ENCODE peak calls at places on chromosomes 5 and 9, in six cellular contexts. A is K562, L is NB4, S is HepG2, X is endothelial cell of umbilical vein, T is GM12878. F is an unnamed sample.

GRCh38 chr5:178221203-178221771 is 11.3 kb downstream of the PHYKPL start:
- DNase-seq in T (no peak), L (no peak), A (no peak), S (no peak), X (no peak), F (no peak)

GRCh38 chr9:25427898-25428297 is 250.3 kb downstream of the TUSC1 start:
- DNase-seq in A (no peak), L (no peak), X (no peak), S (no peak), T (no peak), F (no peak)

GRCh38 chr5:25823330-25823873 is 1178.6 kb upstream of the CDH10 start:
- DNase-seq in S (no peak), L (no peak), A (no peak), X (no peak), T (no peak), F (no peak)

GRCh38 chr5:84831701-84832100 is 447.0 kb upstream of the EDIL3 start:
- DNase-seq in L (no peak), S (no peak), T (no peak), X (no peak), A (no peak), F (no peak)

GRCh38 chr5:150710165-150710564 is 9.3 kb upstream of the RBM22 start:
- DNase-seq in T (no peak), S (no peak), A (peak), X (peak), L (peak), F (peak)

GRCh38 chr5:73747696-73748380 is 121.8 kb downstream of the ARHGEF28 start:
- DNase-seq in S (no peak), L (no peak), T (no peak), A (no peak), X (peak), F (no peak)

GRCh38 chr5:126365446-126366198 is 57.6 kb upstream of the GRAMD2B start:
- DNase-seq in X (no peak), T (no peak), L (no peak), A (no peak), S (peak), F (no peak)

GRCh38 chr5:78653969-78654368 is 5.4 kb upstream of the LHFPL2 start:
- DNase-seq in X (peak), T (no peak), A (no peak), S (no peak), L (no peak), F (no peak)

GRCh38 chr5:33831041-33831440 is 60.7 kb downstream of the ADAMTS12 start:
- DNase-seq in A (no peak), X (no peak), S (no peak), T (no peak), L (no peak), F (no peak)

GRCh38 chr5:27489701-27490100 is 451.3 kb upstream of the CDH9 start:
- DNase-seq in L (no peak), S (no peak), T (no peak), X (no peak), A (no peak), F (no peak)

GRCh38 chr5:4511996-4512656 is 628.0 kb upstream of the ADAMTS16 start:
- DNase-seq in X (no peak), A (peak), T (no peak), S (peak), L (peak), F (peak)

GRCh38 chr9:37776328-37776727 is 8.5 kb downstream of the EXOSC3 start:
- DNase-seq in L (no peak), T (no peak), A (no peak), S (no peak), X (no peak), F (no peak)

GRCh38 chr9:97038551-97038908 is 412 bp downstream of the CTSV start:
- DNase-seq in A (no peak), X (no peak), S (no peak), L (no peak), T (no peak), F (no peak)

GRCh38 chr9:76646249-76646648 is 118.0 kb upstream of the PCA3 start:
- DNase-seq in A (peak), T (no peak), X (no peak), S (no peak), L (no peak), F (no peak)

GRCh38 chr9:131639771-131640437 is 94.6 kb downstream of the PRRT1B start:
- DNase-seq in L (no peak), X (no peak), T (no peak), S (no peak), A (no peak), F (no peak)

GRCh38 chr5:169950333-169950732 is 30.0 kb downstream of the INSYN2B start:
- DNase-seq in S (no peak), X (no peak), A (no peak), T (no peak), L (no peak), F (no peak)

GRCh38 chr9:35664531-35665470 is at the start of gene ARHGEF39:
- DNase-seq in L (peak), A (peak), T (no peak), X (peak), S (peak), F (peak)

GRCh38 chr9:122406264-122406890 is 35.6 kb downstream of the PTGS1 start:
- DNase-seq in A (no peak), L (no peak), X (no peak), T (no peak), S (no peak), F (peak)

GRCh38 chr9:81363916-81364480 is 325.3 kb downstream of the TLE1 start:
- DNase-seq in L (no peak), A (no peak), S (no peak), T (no peak), X (no peak), F (no peak)

GRCh38 chr5:1390861-1391600 is 46.1 kb upstream of the CLPTM1L start:
- DNase-seq in S (no peak), X (no peak), A (no peak), L (no peak), T (no peak), F (no peak)

GRCh38 chr5:151720195-151720594 is 33.5 kb upstream of the SPARC start:
- DNase-seq in L (peak), T (no peak), A (no peak), X (no peak), S (no peak), F (no peak)

GRCh38 chr5:6328173-6328572 is 50.2 kb downstream of the MED10 start:
- DNase-seq in S (peak), T (no peak), X (peak), A (peak), L (peak), F (no peak)

GRCh38 chr5:153926201-153926600 is 112.5 kb downstream of the FAM114A2 start:
- DNase-seq in X (no peak), A (no peak), L (no peak), T (no peak), S (no peak), F (no peak)

GRCh38 chr5:136749016-136749415 is 383.7 kb upstream of the TRPC7 start:
- DNase-seq in T (no peak), A (no peak), L (no peak), S (no peak), X (no peak), F (no peak)

GRCh38 chr9:16171851-16172250 is 619.0 kb downstream of the CCDC171 start:
- DNase-seq in T (no peak), S (no peak), A (no peak), L (no peak), X (no peak), F (no peak)

GRCh38 chr5:13831236-13831810 is 113.2 kb downstream of the DNAH5 start:
- DNase-seq in S (no peak), A (no peak), X (no peak), L (no peak), T (no peak), F (no peak)

GRCh38 chr9:76761448-76761847 is 2.8 kb upstream of the PCA3 start:
- DNase-seq in X (peak), A (no peak), L (no peak), S (no peak), T (no peak), F (peak)

GRCh38 chr5:168301593-168302388 is 10.3 kb downstream of the WWC1 start:
- DNase-seq in L (no peak), A (no peak), S (no peak), T (no peak), X (no peak), F (peak)
- TF ChIP-seq MYC in L (no peak), A (no peak), S (no peak), T (no peak), X (no peak), F (no peak)

DNA sequence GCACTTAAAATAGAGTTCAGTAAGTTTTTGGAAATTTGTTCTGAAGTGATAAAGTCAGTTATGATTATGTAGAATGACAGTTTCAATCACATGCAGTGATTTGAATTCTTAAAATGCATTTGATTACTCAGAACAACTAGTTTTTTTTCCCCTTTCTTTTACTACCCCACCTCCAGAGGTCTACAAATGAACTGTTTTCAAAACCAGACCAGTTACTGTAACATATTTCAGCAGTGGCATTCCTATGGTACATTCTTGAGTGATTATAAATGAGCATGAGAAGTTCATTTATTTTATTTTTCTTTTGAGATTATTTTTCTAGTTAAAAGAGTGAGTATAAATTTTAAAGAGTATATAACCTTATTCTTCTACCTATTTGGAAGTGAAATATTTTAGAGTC is 71.6 kb downstream of the NNT start:
- DNase-seq in T (no peak), L (no peak), A (no peak), X (no peak), S (no peak), F (no peak)
- TF ChIP-seq MYC in T (no peak), L (no peak), A (no peak), X (no peak), S (no peak), F (no peak)

DNA sequence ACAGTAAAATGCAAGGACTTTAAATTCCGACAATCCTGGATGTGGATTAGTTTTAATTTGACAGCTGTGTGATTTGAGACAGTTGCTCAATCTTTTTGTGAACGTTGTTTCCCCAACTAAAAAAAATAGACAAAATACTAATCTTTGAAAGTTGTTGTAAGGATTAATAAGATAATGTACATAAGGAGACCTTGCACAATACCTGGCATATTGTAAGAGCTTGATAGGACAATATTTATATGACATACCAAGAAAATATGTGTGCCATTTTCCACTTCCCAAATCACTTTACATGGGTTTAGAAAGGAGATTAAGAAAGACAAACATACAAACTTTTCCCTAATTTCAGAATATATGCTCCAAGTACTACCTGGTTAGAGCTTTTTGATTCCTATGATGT is 25.3 kb downstream of the ARRDC3 start:
- DNase-seq in L (no peak), T (no peak), S (no peak), A (no peak), X (no peak), F (no peak)
- TF ChIP-seq MYC in L (no peak), T (no peak), S (no peak), A (no peak), X (no peak), F (no peak)

DNA sequence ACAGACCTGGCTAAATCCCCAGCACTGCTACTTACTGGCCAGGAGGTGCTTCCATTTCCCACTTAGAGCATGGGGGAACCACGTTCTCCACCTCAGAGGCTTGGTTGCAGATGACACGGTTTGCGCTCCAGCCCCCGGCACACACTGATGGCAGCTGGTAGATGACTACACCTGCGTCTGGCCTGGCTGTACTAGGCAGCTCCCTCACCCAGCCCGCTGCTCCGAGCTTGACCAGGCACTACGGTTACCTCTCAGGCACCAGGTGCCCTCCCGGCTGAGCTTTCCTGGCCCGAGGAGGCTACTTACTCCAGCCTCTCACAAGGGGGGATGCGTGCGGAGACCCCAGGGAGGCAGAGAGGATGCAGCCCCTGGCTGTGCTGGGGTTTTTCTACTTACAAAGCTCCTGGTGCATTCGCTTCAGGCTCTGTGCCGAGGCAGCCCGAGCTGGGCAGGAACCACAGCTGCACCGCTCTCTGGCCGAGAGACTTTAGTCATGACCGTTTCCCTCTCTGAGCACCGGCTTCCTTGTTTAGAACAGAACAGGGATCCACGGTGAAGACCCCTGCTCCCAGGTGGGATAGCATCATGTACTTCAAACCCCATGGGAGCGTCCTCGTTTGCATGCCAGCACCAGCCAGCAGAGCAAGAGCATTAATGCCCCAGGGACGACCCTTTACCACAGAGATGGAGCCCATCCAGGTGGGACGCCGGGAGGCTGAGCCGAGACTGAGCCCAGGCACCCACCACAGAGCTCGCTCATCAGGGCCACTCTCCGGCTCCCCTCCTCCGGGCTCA is 7.6 kb upstream of the GBGT1 start:
- DNase-seq in S (no peak), A (no peak), X (no peak), T (no peak), L (no peak), F (no peak)
- TF ChIP-seq MYC in S (no peak), A (no peak), X (no peak), T (no peak), L (no peak), F (no peak)

GRCh38 chr5:132406144-132406783 is 36.8 kb downstream of the SLC22A5 start:
- DNase-seq in X (no peak), A (no peak), L (no peak), S (no peak), T (no peak), F (no peak)
- TF ChIP-seq MYC in X (no peak), A (no peak), L (no peak), S (no peak), T (no peak), F (no peak)

GRCh38 chr5:173535166-173535975 is 81.1 kb downstream of the BOD1 start:
- DNase-seq in T (no peak), A (no peak), L (no peak), X (no peak), S (no peak), F (no peak)
- TF ChIP-seq MYC in T (no peak), A (no peak), L (no peak), X (no peak), S (no peak), F (no peak)

GRCh38 chr9:21031091-21031817 is at the start of gene HACD4:
- DNase-seq in S (no peak), X (peak), L (peak), A (no peak), T (peak), F (peak)
- TF ChIP-seq MYC in S (no peak), X (no peak), L (peak), A (no peak), T (no peak), F (no peak)

DNA sequence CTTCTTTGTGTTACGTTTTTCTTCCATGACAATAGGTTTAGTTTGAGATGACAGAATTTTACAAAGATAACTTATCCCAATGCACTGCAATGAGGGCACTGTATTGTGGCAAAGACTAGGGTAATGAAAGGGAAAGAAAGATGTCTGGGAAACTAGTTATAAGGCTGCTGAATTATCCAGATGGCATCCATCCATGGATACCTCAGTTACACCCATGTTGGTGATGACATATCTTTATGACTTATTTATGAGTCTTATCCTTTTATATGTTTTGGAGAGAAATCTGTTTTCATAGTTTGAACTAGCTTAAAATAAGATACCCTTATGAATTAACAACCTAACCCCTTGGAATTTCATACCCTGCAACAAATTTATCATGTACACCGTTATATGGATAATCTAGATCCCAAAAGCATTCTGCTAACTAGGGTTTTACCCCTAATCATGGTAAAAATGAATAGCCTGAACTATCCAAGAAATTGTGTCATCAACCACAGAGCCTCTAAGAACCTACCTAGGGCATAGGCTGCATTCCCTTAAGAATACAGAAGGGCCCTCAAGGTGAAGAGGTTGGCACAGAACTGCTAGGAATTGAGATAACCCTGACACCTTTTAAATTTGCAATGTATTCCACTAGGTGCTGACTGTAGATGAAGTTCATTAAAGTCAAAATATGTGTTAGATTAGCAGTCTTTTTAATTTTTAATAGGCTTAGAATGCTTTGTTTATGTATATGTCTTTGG is 49.5 kb upstream of the RORB start:
- DNase-seq in T (no peak), X (no peak), A (no peak), L (no peak), S (no peak), F (no peak)
- TF ChIP-seq MYC in T (no peak), X (no peak), A (no peak), L (no peak), S (no peak), F (no peak)

GRCh38 chr5:94577466-94578245 is 40.7 kb downstream of the KIAA0825 start:
- DNase-seq in T (peak), L (no peak), X (no peak), A (no peak), S (no peak), F (no peak)
- TF ChIP-seq MYC in T (no peak), L (no peak), X (no peak), A (no peak), S (no peak), F (no peak)

F was measured in A549.